ENCODE peak calls at places on chromosome 6, in nine cellular contexts. Z is psoas muscle, T is heart left ventricle, Y is stomach, N is cardiac muscle cell, Q is IMR-90, E is pancreas, C is kidney, W is neural progenitor cell. A is an unnamed sample. For H3K4me1, the result is how much of the 10 kb centered on the place peaks cover.

GRCh38 chr6:90492369-90492768 is 94.5 kb downstream of the MAP3K7 start:
- DNase-seq in Y (no peak), T (no peak), Z (no peak), Q (no peak), E (no peak), N (no peak), W (no peak), C (no peak), A (no peak)

GRCh38 chr6:129671442-129672344 is 38.3 kb downstream of the ARHGAP18 start:
- DNase-seq in C (no peak), T (no peak), E (no peak), Q (no peak), Y (no peak), W (peak), Z (peak), N (peak), A (peak)

GRCh38 chr6:167576798-167577528 is 249.7 kb upstream of the AFDN start:
- DNase-seq in T (no peak), W (no peak), Z (no peak), Q (no peak), E (no peak), Y (no peak), N (no peak), C (no peak), A (no peak)

GRCh38 chr6:114783083-114783482 is 440.3 kb upstream of the HS3ST5 start:
- DNase-seq in E (no peak), T (no peak), Q (no peak), Y (no peak), N (no peak), Z (no peak), W (no peak), C (no peak), A (no peak)

GRCh38 chr6:83053678-83054077 is 12.0 kb downstream of the UBE3D start:
- DNase-seq in W (no peak), C (no peak), Q (no peak), Y (no peak), T (no peak), Z (no peak), N (no peak), E (no peak), A (no peak)

GRCh38 chr6:169958510-169958909 is 207.1 kb downstream of the ERMARD start:
- DNase-seq in W (no peak), E (no peak), C (no peak), Y (no peak), N (no peak), T (no peak), Q (no peak), Z (no peak), A (no peak)

GRCh38 chr6:111791415-111791814 is 81.8 kb downstream of the FYN start:
- DNase-seq in Z (no peak), Y (no peak), E (no peak), C (no peak), T (no peak), Q (peak), N (peak), W (no peak), A (no peak)

GRCh38 chr6:29554764-29555163 is 4.8 kb downstream of the UBD start:
- DNase-seq in E (no peak), T (no peak), Z (no peak), C (no peak), Y (no peak), Q (no peak), W (no peak), N (no peak), A (no peak)

GRCh38 chr6:18752278-18753057 is 365.3 kb downstream of the RNF144B start:
- DNase-seq in Z (no peak), E (no peak), T (no peak), Q (no peak), N (no peak), Y (no peak), W (no peak), C (no peak), A (no peak)

GRCh38 chr6:116314878-116315277 is 35.1 kb upstream of the TSPYL1 start:
- DNase-seq in N (peak), W (no peak), C (no peak), Y (no peak), Z (no peak), T (no peak), E (no peak), Q (no peak), A (no peak)

GRCh38 chr6:44932651-44933091 is 395.5 kb upstream of the RUNX2 start:
- DNase-seq in E (no peak), N (no peak), Y (no peak), W (no peak), T (no peak), Q (no peak), C (no peak), Z (no peak), A (no peak)

GRCh38 chr6:139017227-139017626 is 11.3 kb upstream of the ABRACL start:
- DNase-seq in Q (no peak), E (no peak), Z (no peak), W (peak), T (no peak), N (peak), C (no peak), Y (no peak), A (no peak)

GRCh38 chr6:35048631-35049083 is 92.5 kb downstream of the TCP11 start:
- DNase-seq in N (peak), Z (peak), Q (peak), W (peak), E (no peak), Y (no peak), T (no peak), C (no peak), A (no peak)

GRCh38 chr6:28587746-28588075 is 62.0 kb downstream of the GPX5 start:
- DNase-seq in T (no peak), Z (no peak), C (no peak), Q (no peak), N (no peak), E (no peak), W (peak), Y (no peak), A (no peak)

GRCh38 chr6:53335224-53335994 is 13.3 kb downstream of the ELOVL5 start:
- DNase-seq in E (no peak), Y (peak), T (no peak), C (no peak), Q (no peak), W (no peak), Z (no peak), N (no peak), A (peak)

GRCh38 chr6:71345505-71345904 is 56.9 kb downstream of the OGFRL1 start:
- DNase-seq in Q (no peak), N (no peak), E (no peak), Y (no peak), W (no peak), C (no peak), Z (no peak), T (no peak), A (no peak)

GRCh38 chr6:168681748-168682147 is 240.8 kb downstream of the SMOC2 start:
- DNase-seq in Q (no peak), Y (no peak), N (no peak), W (no peak), T (no peak), Z (no peak), E (no peak), C (no peak), A (no peak)

GRCh38 chr6:6694368-6694780 is 105.9 kb downstream of the LY86 start:
- DNase-seq in Q (no peak), E (no peak), C (no peak), W (no peak), T (no peak), Z (no peak), Y (no peak), N (no peak), A (no peak)

GRCh38 chr6:30685977-30686907 is at the start of gene PPP1R18:
- DNase-seq in Q (peak), N (peak), W (peak), C (peak), Z (peak), E (peak), Y (peak), T (peak), A (peak)

GRCh38 chr6:127812985-127813681 is 87.7 kb downstream of the THEMIS start:
- DNase-seq in E (no peak), Y (no peak), Q (no peak), N (no peak), W (no peak), C (no peak), Z (no peak), T (no peak), A (no peak)

GRCh38 chr6:130037207-130037811 is 18.9 kb downstream of the L3MBTL3 start:
- DNase-seq in N (peak), Q (no peak), W (no peak), T (no peak), C (no peak), Z (no peak), E (no peak), Y (no peak), A (no peak)

GRCh38 chr6:107679457-107679856 is 144.7 kb downstream of the SCML4 start:
- DNase-seq in E (no peak), C (no peak), N (peak), W (no peak), Y (no peak), T (no peak), Q (peak), Z (no peak), A (no peak)

GRCh38 chr6:156419594-156419993 is 357.6 kb upstream of the ARID1B start:
- DNase-seq in C (no peak), W (no peak), Y (no peak), T (no peak), Z (no peak), Q (no peak), N (no peak), E (no peak), A (no peak)

GRCh38 chr6:46115634-46116033 is 14.2 kb upstream of the ENPP4 start:
- DNase-seq in N (no peak), W (no peak), Q (no peak), E (no peak), Y (no peak), Z (no peak), T (no peak), C (no peak), A (no peak)

GRCh38 chr6:6918216-6918983 is 189.4 kb upstream of the RREB1 start:
- DNase-seq in Q (peak), N (peak), Z (no peak), W (no peak), T (no peak), C (no peak), Y (no peak), E (no peak), A (no peak)

GRCh38 chr6:34223964-34224940 is 12.4 kb upstream of the HMGA1 start:
- DNase-seq in E (peak), N (peak), Z (peak), Y (peak), C (peak), T (peak), W (peak), Q (peak), A (peak)

GRCh38 chr6:36227379-36228344 is 31.1 kb downstream of the BRPF3 start:
- DNase-seq in N (no peak), Q (no peak), E (no peak), T (no peak), W (no peak), Z (no peak), C (no peak), Y (no peak), A (no peak)

DNA sequence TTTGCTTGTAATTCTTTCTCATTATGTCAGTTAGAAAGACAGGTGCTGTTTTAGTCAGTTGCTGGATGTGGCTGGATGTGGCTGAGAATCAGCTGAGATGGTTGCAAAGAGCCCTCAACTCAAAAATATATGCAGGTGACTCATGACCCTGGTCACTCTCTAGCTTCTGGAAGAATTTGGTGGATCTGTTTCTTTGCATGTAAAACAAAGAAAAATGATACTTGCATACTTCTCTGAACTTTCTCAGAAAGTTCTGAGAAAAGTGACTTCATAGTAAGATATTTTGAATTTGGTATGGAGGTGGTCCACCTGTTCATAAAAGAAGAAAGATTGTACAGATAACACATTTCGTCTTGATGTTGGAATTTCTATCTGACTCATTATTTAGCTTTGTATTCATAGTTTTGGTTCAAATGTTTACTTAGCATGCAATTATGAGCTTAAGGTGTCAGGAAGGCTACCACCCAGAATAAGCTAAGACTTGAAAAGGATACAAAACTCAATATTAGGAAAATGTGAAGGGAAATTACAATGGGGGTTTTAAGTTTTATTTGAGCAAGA is 163.2 kb upstream of the OLIG3 start:
- DNase-seq in T (no peak), E (no peak), N (no peak), C (no peak), Q (no peak), W (no peak), Y (no peak), Z (no peak), A (no peak)
- H3K4me1 ChIP-seq in T (under half), E (under half), N (under half), C (under half), Q (under half), W (under half), Y (under half), Z (under half), A (under half)

DNA sequence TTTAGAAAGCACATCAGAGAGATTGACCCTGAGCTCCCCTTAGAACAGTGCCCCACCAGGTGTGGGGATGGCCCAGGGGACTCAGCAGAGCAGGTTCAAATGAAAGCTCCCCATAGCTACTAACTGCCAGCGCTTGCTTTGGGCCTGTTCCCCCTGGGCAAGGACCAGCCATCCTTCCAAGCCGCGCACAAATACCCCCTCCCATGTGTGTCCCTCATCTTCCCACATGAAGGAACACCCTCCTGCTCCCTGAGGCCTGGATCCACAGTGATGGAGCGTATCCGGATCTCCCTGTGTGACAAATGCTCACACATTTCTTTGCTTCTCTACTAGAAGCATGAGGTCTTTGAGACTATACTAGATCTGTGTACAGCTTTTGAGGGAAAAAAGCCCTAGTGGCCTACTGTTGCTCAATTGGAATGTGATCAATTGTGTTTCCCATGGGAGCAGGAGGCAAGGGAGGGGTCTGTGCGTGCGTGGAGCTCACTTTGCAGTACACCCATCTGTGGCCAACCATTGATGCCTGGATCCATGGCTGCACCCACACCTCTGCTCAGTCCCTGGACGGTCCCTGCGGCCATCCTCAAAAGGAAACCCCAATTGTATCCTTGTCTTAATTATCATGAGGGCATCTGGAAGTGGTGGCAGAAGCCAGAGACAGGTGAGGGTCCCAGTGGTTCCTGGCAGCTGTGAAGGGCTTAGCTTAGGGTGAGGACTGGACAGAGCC is 1.4 kb upstream of the RAET1G start:
- DNase-seq in Q (no peak), Z (peak), C (peak), E (no peak), W (no peak), N (no peak), T (no peak), Y (no peak), A (no peak)
- TF ChIP-seq CTCF in Q (no peak), Z (no peak), C (no peak), E (no peak), W (no peak), N (no peak), T (no peak), Y (no peak), A (no peak)

GRCh38 chr6:144809969-144810368 is 524.8 kb downstream of the UTRN start:
- DNase-seq in T (no peak), Q (no peak), E (no peak), W (no peak), Z (no peak), Y (no peak), N (no peak), C (no peak), A (no peak)
- H3K4me1 ChIP-seq in T (under half), Q (under half), E (under half), W (under half), Z (under half), Y (under half), N (under half), C (under half), A (under half)

GRCh38 chr6:20879526-20879925 is 345.3 kb downstream of the CDKAL1 start:
- DNase-seq in E (no peak), Y (no peak), Z (no peak), Q (no peak), C (no peak), N (peak), T (no peak), W (peak), A (no peak)
- TF ChIP-seq CTCF in E (no peak), Y (no peak), Z (no peak), Q (no peak), C (no peak), N (no peak), T (no peak), W (no peak), A (no peak)

GRCh38 chr6:108947114-108947854 is 99.1 kb downstream of the ARMC2 start:
- DNase-seq in C (no peak), N (peak), E (no peak), T (no peak), Y (no peak), W (no peak), Q (peak), Z (no peak), A (no peak)
- H3K4me1 ChIP-seq in C (under half), N (under half), E (half or more), T (half or more), Y (half or more), W (under half), Q (under half), Z (half or more), A (under half)

GRCh38 chr6:142871910-142872331 is 73.1 kb downstream of the HIVEP2 start:
- DNase-seq in W (no peak), Q (peak), C (no peak), Y (no peak), N (peak), T (no peak), E (no peak), Z (no peak), A (no peak)

GRCh38 chr6:142867988-142868818 is 76.8 kb downstream of the HIVEP2 start:
- DNase-seq in Y (no peak), T (no peak), Z (no peak), C (no peak), N (peak), E (no peak), Q (peak), W (no peak), A (peak)

GRCh38 chr6:142867355-142867801 is 77.6 kb downstream of the HIVEP2 start:
- DNase-seq in W (no peak), T (no peak), Y (no peak), C (no peak), N (peak), Q (peak), E (no peak), Z (no peak), A (no peak)

GRCh38 chr6:142870787-142871371 is 74.1 kb downstream of the HIVEP2 start:
- DNase-seq in C (no peak), N (no peak), T (no peak), E (no peak), Y (no peak), W (no peak), Q (no peak), Z (no peak), A (no peak)

DNA sequence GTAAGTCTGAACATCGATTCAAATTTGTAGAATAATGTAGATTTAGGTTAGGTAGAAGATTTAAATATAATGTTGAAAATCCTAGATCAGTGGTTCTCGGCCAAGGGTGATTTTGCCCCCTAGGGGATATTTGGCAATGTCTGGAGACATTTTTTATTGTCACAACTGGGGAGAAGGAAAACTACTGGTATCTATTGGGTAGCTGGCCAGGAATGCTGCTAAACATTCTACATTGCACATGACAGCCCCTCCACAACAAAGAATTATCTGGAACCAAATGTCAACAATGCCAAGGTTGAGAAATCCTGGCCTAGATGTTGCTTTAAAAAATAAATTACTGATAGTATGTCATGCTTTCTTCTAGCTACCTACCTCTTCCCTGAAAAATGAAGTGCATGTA is 76.1 kb downstream of the HIVEP2 start:
- DNase-seq in E (no peak), C (no peak), Y (no peak), T (no peak), N (peak), Q (no peak), Z (no peak), W (no peak), A (no peak)
- TF ChIP-seq CTCF in E (no peak), C (no peak), Y (no peak), T (no peak), N (no peak), Q (no peak), Z (no peak), W (no peak), A (no peak)

A was measured in lung.